ENCODE peak calls at places on chromosome 6, in four cellular contexts. A, U, R and H are unnamed samples.

GRCh38 chr6:45072673-45073072 is 255.5 kb upstream of the RUNX2 start:
- DNase-seq in A (no peak), U (no peak), R (no peak), H (peak)

GRCh38 chr6:105596284-105596755 is 193.4 kb upstream of the PREP start:
- DNase-seq in A (no peak), U (peak), R (no peak), H (no peak)

GRCh38 chr6:130967502-130968469 is 95.3 kb downstream of the EPB41L2 start:
- DNase-seq in A (no peak), U (no peak), R (peak), H (no peak)

GRCh38 chr6:152416652-152417051 is 220.5 kb downstream of the SYNE1 start:
- DNase-seq in A (no peak), U (no peak), R (no peak), H (no peak)

GRCh38 chr6:1757133-1757532 is 147.4 kb downstream of the FOXC1 start:
- DNase-seq in A (no peak), U (no peak), R (no peak), H (no peak)

GRCh38 chr6:89044988-89045387 is 35.6 kb upstream of the PNRC1 start:
- DNase-seq in A (no peak), U (no peak), R (peak), H (peak)

GRCh38 chr6:85360794-85361642 is 88.9 kb upstream of the NT5E start:
- DNase-seq in A (peak), U (peak), R (peak), H (peak)

GRCh38 chr6:10908228-10908627 is 21.4 kb downstream of the SYCP2L start:
- DNase-seq in A (no peak), U (no peak), R (no peak), H (no peak)

GRCh38 chr6:154474636-154475428 is 35.7 kb downstream of the CNKSR3 start:
- DNase-seq in A (no peak), U (peak), R (peak), H (no peak)

GRCh38 chr6:73152998-73153757 is 72.1 kb downstream of the KHDC1L start:
- DNase-seq in A (no peak), U (peak), R (no peak), H (no peak)

GRCh38 chr6:18477301-18477941 is 90.3 kb downstream of the RNF144B start:
- DNase-seq in A (no peak), U (no peak), R (peak), H (no peak)

GRCh38 chr6:117440558-117441525 is 15.1 kb upstream of the ROS1 start:
- DNase-seq in A (no peak), U (peak), R (no peak), H (no peak)

GRCh38 chr6:7970616-7971015 is 60.0 kb upstream of the TXNDC5 start:
- DNase-seq in A (no peak), U (no peak), R (no peak), H (no peak)

GRCh38 chr6:16544006-16544405 is 217.3 kb downstream of the ATXN1 start:
- DNase-seq in A (peak), U (peak), R (no peak), H (peak)

GRCh38 chr6:146598785-146599405 is at the start of gene ADGB:
- DNase-seq in A (peak), U (no peak), R (peak), H (peak)